ENCODE peak calls at places on chromosomes 12 and 14, in six cellular contexts. H is thyroid gland; W is tibial artery; F is CD8-positive, alpha-beta memory T cell; Q is K562; R is endodermal cell. I is an unnamed sample. For H3K4me1 and H3K36me3, the result is how much of the 10 kb centered on the place peaks cover.

GRCh38 chr12:3138896-3139590 is 61.9 kb downstream of the TSPAN9 start:
- DNase-seq in F (no peak), H (no peak), R (peak), Q (no peak), W (no peak), I (no peak)

GRCh38 chr12:19978193-19978592 is 390.1 kb upstream of the PDE3A start:
- DNase-seq in H (no peak), R (no peak), W (no peak), F (no peak), Q (no peak), I (no peak)

GRCh38 chr12:19846561-19846960 is 407.3 kb downstream of the AEBP2 start:
- DNase-seq in R (no peak), H (no peak), F (no peak), Q (no peak), W (no peak), I (no peak)

GRCh38 chr12:124496584-124496983 is 70.8 kb downstream of the NCOR2 start:
- DNase-seq in Q (peak), W (no peak), F (no peak), R (peak), H (no peak), I (no peak)

GRCh38 chr12:105025890-105026289 is 39.8 kb downstream of the NOPCHAP1 start:
- DNase-seq in Q (no peak), R (no peak), F (no peak), W (peak), H (peak), I (no peak)

GRCh38 chr14:83004456-83005006 is 1470.9 kb upstream of the SEL1L start:
- DNase-seq in F (no peak), R (peak), Q (no peak), W (no peak), H (no peak), I (no peak)

GRCh38 chr12:52004042-52004648 is 2.6 kb upstream of the TAMALIN start:
- DNase-seq in H (peak), Q (peak), F (no peak), W (peak), R (peak), I (no peak)

GRCh38 chr12:133222211-133222610 is 13.5 kb downstream of the ANHX start:
- DNase-seq in Q (no peak), R (peak), F (no peak), W (no peak), H (no peak), I (no peak)

GRCh38 chr12:49367381-49368239 is at the start of gene SPATS2:
- DNase-seq in R (peak), W (peak), H (peak), F (no peak), Q (no peak), I (no peak)

GRCh38 chr14:31930493-31931225 is 146.4 kb upstream of the ARHGAP5 start:
- DNase-seq in H (no peak), F (no peak), R (no peak), Q (no peak), W (no peak), I (no peak)

GRCh38 chr12:104823985-104824441 is 134.1 kb downstream of the SLC41A2 start:
- DNase-seq in W (peak), H (no peak), Q (peak), F (no peak), R (no peak), I (no peak)

GRCh38 chr12:48997719-48998496 is 1.3 kb downstream of the DDN start:
- DNase-seq in H (no peak), F (peak), Q (peak), W (no peak), R (peak), I (peak)

GRCh38 chr14:64620910-64621309 is 71.1 kb downstream of the PPP1R36 start:
- DNase-seq in F (no peak), R (no peak), Q (no peak), W (no peak), H (no peak), I (no peak)

DNA sequence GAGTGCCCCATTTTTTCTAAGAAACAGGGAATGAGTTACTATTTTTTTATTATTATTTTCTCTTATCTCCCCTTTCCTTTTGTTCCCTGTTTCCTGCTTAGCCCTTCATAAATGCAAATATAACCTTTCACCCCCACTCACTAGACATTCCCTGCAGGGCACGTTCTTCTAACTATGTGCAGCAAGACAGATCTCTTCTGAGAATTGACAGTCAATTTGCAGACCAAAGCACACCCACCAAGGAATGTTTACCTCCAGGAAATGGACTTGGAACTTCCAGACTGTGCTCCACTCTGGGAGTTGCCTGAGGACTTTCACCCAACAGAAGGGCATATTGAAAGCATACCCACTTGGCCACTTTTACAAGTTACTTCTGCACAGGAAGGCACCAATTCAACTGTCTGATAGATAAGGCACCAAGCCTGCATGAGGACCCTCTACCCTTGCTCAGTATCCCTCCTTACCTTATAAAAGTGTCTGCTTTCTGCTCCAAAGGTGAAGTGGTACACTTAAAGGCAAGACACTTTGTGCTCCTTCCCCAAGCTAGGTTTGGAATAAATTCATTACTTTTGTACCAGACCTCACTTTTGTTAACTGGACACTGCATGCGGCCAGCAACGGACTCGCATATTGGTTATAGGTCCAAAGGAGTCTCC is 6.5 kb downstream of the TAS2R19 start:
- DNase-seq in W (no peak), Q (no peak), R (no peak), H (no peak), F (no peak), I (no peak)
- H3K4me3 ChIP-seq in W (no peak), Q (no peak), R (no peak), H (no peak), F (no peak), I (no peak)

DNA sequence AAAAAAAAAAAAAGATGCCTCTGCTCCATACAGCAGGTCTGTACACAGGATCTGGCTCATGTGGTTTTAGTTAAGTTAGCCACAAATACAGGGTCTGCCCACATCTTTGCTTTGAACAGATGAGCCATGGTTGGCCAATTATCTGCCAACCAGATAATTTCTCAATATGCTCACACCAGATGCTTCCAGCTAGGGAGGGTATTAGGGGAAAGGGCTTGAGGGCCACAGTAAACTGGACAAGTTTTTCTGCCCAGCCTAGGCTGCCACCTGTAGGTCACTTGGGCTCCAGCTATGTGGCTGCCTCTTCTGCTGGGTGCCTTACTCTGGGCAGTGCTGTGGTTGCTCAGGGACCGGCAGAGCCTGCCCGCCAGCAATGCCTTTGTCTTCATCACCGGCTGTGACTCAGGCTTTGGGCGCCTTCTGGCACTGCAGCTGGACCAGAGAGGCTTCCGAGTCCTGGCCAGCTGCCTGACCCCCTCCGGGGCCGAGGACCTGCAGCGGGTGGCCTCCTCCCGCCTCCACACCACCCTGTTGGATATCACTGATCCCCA is 776 bp downstream of the RDH5 start:
- DNase-seq in H (peak), F (no peak), W (peak), Q (peak), R (peak), I (no peak)
- H3K4me1 ChIP-seq in H (half or more), F (under half), W (half or more), Q (under half), R (under half), I (under half)

GRCh38 chr12:54232790-54233189 is 44.0 kb upstream of the SMUG1 start:
- DNase-seq in H (no peak), F (no peak), W (no peak), R (peak), Q (no peak), I (no peak)
- H3K36me3 ChIP-seq in H (under half), F (under half), W (under half), R (under half), Q (under half), I (under half)

DNA sequence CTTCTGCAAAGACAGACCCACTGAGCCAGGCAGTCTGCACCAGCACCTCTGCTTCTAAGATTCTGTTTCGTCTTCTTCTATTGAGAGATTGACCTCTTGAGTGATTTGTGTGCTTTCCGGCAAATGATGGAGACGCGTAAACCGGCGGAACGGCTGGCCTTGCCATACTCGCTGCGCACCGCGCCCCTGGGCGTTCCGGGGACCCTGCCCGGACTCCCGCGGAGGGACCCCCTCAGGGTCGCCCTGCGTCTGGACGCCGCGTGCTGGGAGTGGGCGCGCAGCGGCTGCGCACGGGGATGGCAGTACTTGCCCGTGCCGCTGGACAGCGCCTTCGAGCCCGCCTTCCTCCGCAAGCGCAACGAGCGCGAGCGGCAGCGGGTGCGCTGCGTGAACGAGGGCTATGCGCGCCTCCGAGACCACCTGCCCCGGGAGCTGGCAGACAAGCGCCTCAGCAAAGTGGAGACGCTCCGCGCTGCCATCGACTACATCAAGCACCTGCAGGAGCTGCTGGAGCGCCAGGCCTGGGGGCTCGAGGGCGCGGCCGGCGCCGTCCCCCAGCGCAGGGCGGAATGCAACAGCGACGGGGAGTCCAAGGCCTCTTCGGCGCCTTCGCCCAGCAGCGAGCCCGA is 703 bp downstream of the ASCL4 start:
- DNase-seq in W (no peak), Q (no peak), F (no peak), H (no peak), R (peak), I (no peak)
- H3K4me3 ChIP-seq in W (peak), Q (no peak), F (no peak), H (no peak), R (peak), I (peak)

GRCh38 chr14:97253756-97254155 is 456.6 kb downstream of the VRK1 start:
- DNase-seq in W (no peak), F (no peak), H (no peak), R (no peak), Q (no peak), I (no peak)
- H3K4me1 ChIP-seq in W (under half), F (under half), H (under half), R (under half), Q (under half), I (under half)

GRCh38 chr12:47779943-47780504 is 7.0 kb downstream of the SLC48A1 start:
- DNase-seq in Q (no peak), W (no peak), R (no peak), H (no peak), F (no peak), I (no peak)

GRCh38 chr12:47783024-47783755 is 10.2 kb downstream of the SLC48A1 start:
- DNase-seq in R (no peak), Q (no peak), W (no peak), H (no peak), F (no peak), I (no peak)

GRCh38 chr12:47779301-47779942 is 6.4 kb downstream of the SLC48A1 start:
- DNase-seq in Q (peak), W (peak), F (peak), H (peak), R (peak), I (peak)

GRCh38 chr12:47782372-47782770 is 9.3 kb downstream of the SLC48A1 start:
- DNase-seq in W (no peak), H (no peak), R (no peak), Q (no peak), F (no peak), I (no peak)

GRCh38 chr12:47781479-47782371 is 8.7 kb downstream of the SLC48A1 start:
- DNase-seq in W (no peak), H (peak), R (no peak), F (no peak), Q (no peak), I (no peak)
- H3K36me3 ChIP-seq in W (under half), H (under half), R (under half), F (under half), Q (half or more), I (under half)

GRCh38 chr12:121796855-121797751 is 3.6 kb upstream of the RHOF start:
- DNase-seq in F (no peak), H (peak), R (peak), W (peak), Q (peak), I (no peak)

GRCh38 chr12:121799175-121799841 is 4.5 kb upstream of the SETD1B start:
- DNase-seq in W (peak), F (peak), H (peak), Q (peak), R (peak), I (peak)

GRCh38 chr12:121799842-121800693 is 3.7 kb upstream of the SETD1B start:
- DNase-seq in H (peak), F (peak), Q (peak), W (peak), R (peak), I (peak)

GRCh38 chr12:121798807-121799174 is 5.0 kb upstream of the SETD1B start:
- DNase-seq in R (no peak), W (no peak), Q (no peak), H (no peak), F (peak), I (no peak)

DNA sequence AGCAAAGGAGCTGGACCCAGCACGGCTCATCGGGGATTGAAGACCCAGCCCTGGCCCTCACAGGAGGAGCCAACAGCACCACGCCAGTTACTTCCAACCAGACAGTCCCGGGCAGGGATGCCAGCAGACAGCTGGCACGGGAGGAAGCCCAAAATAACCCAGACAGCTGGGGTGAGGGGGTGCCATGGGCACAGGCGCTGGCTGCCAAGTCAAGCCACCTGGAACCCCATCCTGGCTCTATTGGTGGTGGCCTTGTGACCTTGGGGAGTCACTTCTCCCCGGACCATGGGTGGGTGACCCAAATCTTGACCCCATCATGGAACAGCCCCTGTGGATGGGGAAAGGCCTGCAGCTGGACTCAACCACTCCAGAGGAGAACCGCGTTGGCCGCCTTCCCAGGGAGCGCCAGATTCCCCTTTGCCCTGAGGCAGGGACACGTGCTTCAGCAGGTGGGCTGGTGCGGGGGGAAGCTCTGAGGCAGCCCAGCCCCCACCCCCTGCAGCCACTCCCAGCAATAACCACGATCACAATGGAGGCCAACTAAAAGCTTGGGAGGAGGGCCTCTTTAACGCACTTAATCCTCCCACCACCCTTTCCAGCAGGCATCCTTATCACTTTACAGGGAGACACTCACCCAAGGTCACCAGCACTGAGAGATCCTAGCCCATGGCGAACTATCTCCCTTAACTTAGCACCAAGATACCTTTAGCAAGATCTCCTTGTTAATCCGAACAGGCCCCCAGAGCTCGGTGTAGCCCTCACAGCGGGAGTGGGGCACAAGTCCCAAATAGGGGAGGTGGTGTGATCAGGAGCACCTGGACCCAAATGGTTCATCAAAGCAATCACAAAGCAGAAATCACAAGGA is 4.7 kb upstream of the RHOF start:
- DNase-seq in R (peak), Q (peak), W (peak), H (peak), F (no peak), I (no peak)
- H3K4me3 ChIP-seq in R (peak), Q (peak), W (peak), H (no peak), F (peak), I (peak)

DNA sequence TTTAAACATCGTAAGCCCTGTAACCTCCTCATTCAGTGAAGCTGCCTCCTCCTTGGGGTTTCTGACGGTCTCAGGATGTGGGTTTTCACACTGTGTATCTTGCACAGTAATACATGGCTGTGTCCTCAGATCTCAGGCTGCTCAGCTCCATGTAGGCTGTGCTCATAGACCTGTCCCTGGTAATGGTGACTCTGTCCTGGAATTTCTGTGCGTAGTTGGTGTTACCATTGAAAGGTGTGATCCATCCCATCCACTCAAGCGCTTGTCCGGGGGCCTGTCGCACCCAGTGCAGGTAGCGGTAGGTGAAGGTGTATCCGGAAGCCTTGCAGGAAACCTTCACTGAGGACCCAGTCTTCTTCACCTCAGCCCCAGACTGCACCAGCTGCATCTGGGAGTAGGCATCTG is 980.5 kb downstream of the TMEM121 start:
- DNase-seq in H (no peak), R (no peak), W (no peak), F (peak), Q (no peak), I (peak)
- H3K4me1 ChIP-seq in H (under half), R (under half), W (under half), F (half or more), Q (under half), I (half or more)